ENCODE peak calls at places on chromosomes 5 and 9, in six cellular contexts. S, P, Y, D, C and R are unnamed samples.
A peak's percentile ranks its signal among the peaks of the same experiment; 100 is the strongest.

GRCh38 chr9:128454991-128455390 is 815 bp upstream of the ODF2 start:
- DNase-seq in P (no peak), C (no peak), D (no peak), Y (no peak), S (no peak), R (no peak)

GRCh38 chr5:171379961-171380360 is 7.7 kb upstream of the NPM1 start:
- DNase-seq in C (no peak), S (no peak), Y (no peak), P (no peak), D (no peak), R (no peak)

GRCh38 chr9:99109522-99109921 is 4.6 kb downstream of the TGFBR1 start:
- DNase-seq in P (no peak), D (no peak), Y (peak; percentile 78), S (no peak), C (peak; percentile 84), R (peak; percentile 65)

GRCh38 chr5:138927979-138928378 is 52.8 kb upstream of the LRRTM2 start:
- DNase-seq in S (peak; percentile 58), Y (no peak), P (no peak), D (no peak), C (peak; percentile 28), R (no peak)

GRCh38 chr5:67283988-67284457 is 87.4 kb upstream of the CD180 start:
- DNase-seq in C (no peak), P (no peak), S (no peak), D (no peak), Y (no peak), R (no peak)

GRCh38 chr5:32312194-32312681 is 501 bp downstream of the MTMR12 start:
- DNase-seq in D (peak; percentile 75), C (peak; percentile 62), S (peak; percentile 85), Y (peak; percentile 79), P (peak; percentile 41), R (no peak)

GRCh38 chr5:56625577-56625976 is 189.8 kb upstream of the MAP3K1 start:
- DNase-seq in C (peak; percentile 97), Y (no peak), S (no peak), D (no peak), P (no peak), R (no peak)

GRCh38 chr5:170411100-170411499 is 21.9 kb upstream of the KCNMB1 start:
- DNase-seq in Y (no peak), D (peak; percentile 44), C (no peak), S (no peak), P (no peak), R (no peak)

GRCh38 chr9:6090272-6090671 is 74.8 kb upstream of the RANBP6 start:
- DNase-seq in Y (no peak), D (no peak), C (no peak), P (no peak), S (no peak), R (no peak)

GRCh38 chr5:149141224-149141956 is at the start of gene ABLIM3:
- DNase-seq in D (peak; percentile 47), Y (peak; percentile 23), C (peak; percentile 69), S (peak; percentile 78), P (peak; percentile 46), R (no peak)

GRCh38 chr5:145835839-145836222 is 689 bp upstream of the PRELID2 start:
- DNase-seq in D (no peak), Y (no peak), S (no peak), C (no peak), P (no peak), R (no peak)

GRCh38 chr5:151483176-151483575 is 35.8 kb downstream of the SLC36A1 start:
- DNase-seq in S (no peak), C (peak; percentile 86), P (no peak), Y (no peak), D (no peak), R (peak; percentile 97)

GRCh38 chr5:43658499-43658898 is 55.5 kb downstream of the NNT start:
- DNase-seq in S (no peak), C (peak; percentile 84), D (no peak), P (no peak), Y (no peak), R (no peak)